ENCODE peak calls at places on chromosomes 3 and 15, in four cellular contexts. One of them, this sample, is unnamed.

GRCh38 chr3:33438284-33438668 is 1.9 kb downstream of the UBP1 start:
- DNase-seq in AG04449: no peak
- DNase-seq in fibroblast of lung: peak
- DNase-seq in neural progenitor cell: peak
- DNase-seq in this sample: no peak

GRCh38 chr15:77387355-77388105 is 32.4 kb downstream of the PEAK1 start:
- DNase-seq in AG04449: no peak
- DNase-seq in neural progenitor cell: no peak
- DNase-seq in fibroblast of lung: no peak
- DNase-seq in this sample: no peak

GRCh38 chr15:81885135-81885534 is 160.7 kb downstream of the MEX3B start:
- DNase-seq in fibroblast of lung: no peak
- DNase-seq in neural progenitor cell: no peak
- DNase-seq in AG04449: no peak
- DNase-seq in this sample: no peak

GRCh38 chr3:99211309-99211708 is 309.8 kb upstream of the DCBLD2 start:
- DNase-seq in neural progenitor cell: no peak
- DNase-seq in fibroblast of lung: no peak
- DNase-seq in AG04449: no peak
- DNase-seq in this sample: no peak

GRCh38 chr3:40445062-40445461 is 12.1 kb upstream of the RPL14 start:
- DNase-seq in fibroblast of lung: no peak
- DNase-seq in AG04449: no peak
- DNase-seq in neural progenitor cell: no peak
- DNase-seq in this sample: no peak

GRCh38 chr3:42745291-42745745 is 27.7 kb downstream of the CCDC13 start:
- DNase-seq in neural progenitor cell: no peak
- DNase-seq in fibroblast of lung: no peak
- DNase-seq in AG04449: no peak
- DNase-seq in this sample: no peak

GRCh38 chr15:40293905-40294895 is 11.3 kb upstream of the ANKRD63 start:
- DNase-seq in AG04449: no peak
- DNase-seq in fibroblast of lung: no peak
- DNase-seq in neural progenitor cell: peak
- DNase-seq in this sample: no peak

GRCh38 chr3:5084224-5084623 is 37.9 kb upstream of the ARL8B start:
- DNase-seq in fibroblast of lung: no peak
- DNase-seq in AG04449: no peak
- DNase-seq in neural progenitor cell: no peak
- DNase-seq in this sample: no peak

GRCh38 chr15:94231728-94232086 is 346 bp downstream of the MCTP2 start:
- DNase-seq in fibroblast of lung: no peak
- DNase-seq in neural progenitor cell: peak
- DNase-seq in AG04449: no peak
- DNase-seq in this sample: no peak

GRCh38 chr15:62524848-62525247 is 359.8 kb upstream of the C2CD4B start:
- DNase-seq in AG04449: no peak
- DNase-seq in neural progenitor cell: no peak
- DNase-seq in fibroblast of lung: no peak
- DNase-seq in this sample: no peak

GRCh38 chr15:40456299-40456712 is 14.5 kb upstream of the CHST14 start:
- DNase-seq in AG04449: no peak
- DNase-seq in neural progenitor cell: no peak
- DNase-seq in fibroblast of lung: no peak
- DNase-seq in this sample: no peak

GRCh38 chr3:126535636-126536035 is 11.7 kb downstream of the CHST13 start:
- DNase-seq in neural progenitor cell: no peak
- DNase-seq in fibroblast of lung: no peak
- DNase-seq in AG04449: no peak
- DNase-seq in this sample: no peak

GRCh38 chr3:11910971-11911531 is 64.4 kb upstream of the TAMM41 start:
- DNase-seq in fibroblast of lung: peak
- DNase-seq in AG04449: no peak
- DNase-seq in neural progenitor cell: no peak
- DNase-seq in this sample: no peak

GRCh38 chr3:54965746-54966145 is 37.9 kb upstream of the LRTM1 start:
- DNase-seq in AG04449: no peak
- DNase-seq in fibroblast of lung: peak
- DNase-seq in neural progenitor cell: no peak
- DNase-seq in this sample: no peak

GRCh38 chr3:71183544-71183943 is 400.0 kb downstream of the FOXP1 start:
- DNase-seq in neural progenitor cell: no peak
- DNase-seq in fibroblast of lung: no peak
- DNase-seq in AG04449: no peak
- DNase-seq in this sample: no peak

GRCh38 chr15:74027688-74028087 is 33.2 kb downstream of the PML start:
- DNase-seq in neural progenitor cell: no peak
- DNase-seq in fibroblast of lung: no peak
- DNase-seq in AG04449: no peak
- DNase-seq in this sample: no peak

GRCh38 chr15:100959066-100960050 is 40.2 kb downstream of the LRRK1 start:
- DNase-seq in neural progenitor cell: no peak
- DNase-seq in fibroblast of lung: no peak
- DNase-seq in AG04449: no peak
- DNase-seq in this sample: no peak

GRCh38 chr3:42728056-42728455 is 25.5 kb upstream of the HHATL start:
- DNase-seq in fibroblast of lung: no peak
- DNase-seq in AG04449: no peak
- DNase-seq in neural progenitor cell: no peak
- DNase-seq in this sample: no peak

GRCh38 chr3:143121240-143122088 is 1.9 kb downstream of the CHST2 start:
- DNase-seq in neural progenitor cell: no peak
- DNase-seq in fibroblast of lung: peak
- DNase-seq in AG04449: no peak
- DNase-seq in this sample: peak

GRCh38 chr3:58899159-58899952 is 150.5 kb downstream of the CFAP20DC start:
- DNase-seq in fibroblast of lung: no peak
- DNase-seq in neural progenitor cell: no peak
- DNase-seq in AG04449: no peak
- DNase-seq in this sample: peak

GRCh38 chr3:77780621-77781020 is 740.7 kb downstream of the ROBO2 start:
- DNase-seq in fibroblast of lung: no peak
- DNase-seq in neural progenitor cell: no peak
- DNase-seq in AG04449: no peak
- DNase-seq in this sample: no peak

GRCh38 chr3:9903904-9904303 is 1.3 kb downstream of the IL17RE start:
- DNase-seq in fibroblast of lung: no peak
- DNase-seq in neural progenitor cell: no peak
- DNase-seq in AG04449: no peak
- DNase-seq in this sample: no peak

GRCh38 chr3:142211034-142211433 is 14.4 kb downstream of the GK5 start:
- DNase-seq in AG04449: no peak
- DNase-seq in fibroblast of lung: peak
- DNase-seq in neural progenitor cell: peak
- DNase-seq in this sample: no peak

GRCh38 chr3:33064929-33065328 is 32.0 kb downstream of the GLB1 start:
- DNase-seq in fibroblast of lung: no peak
- DNase-seq in AG04449: no peak
- DNase-seq in neural progenitor cell: no peak
- DNase-seq in this sample: no peak

GRCh38 chr15:74196175-74196574 is 6.4 kb downstream of the STRA6 start:
- DNase-seq in fibroblast of lung: peak
- DNase-seq in neural progenitor cell: no peak
- DNase-seq in AG04449: peak
- DNase-seq in this sample: no peak

GRCh38 chr15:60580650-60581415 is 101.9 kb upstream of the ICE2 start:
- DNase-seq in neural progenitor cell: no peak
- DNase-seq in fibroblast of lung: no peak
- DNase-seq in AG04449: no peak
- DNase-seq in this sample: no peak

GRCh38 chr15:96264801-96265515 is 65.5 kb upstream of the NR2F2 start:
- DNase-seq in fibroblast of lung: no peak
- DNase-seq in AG04449: no peak
- DNase-seq in neural progenitor cell: no peak
- DNase-seq in this sample: no peak

GRCh38 chr3:107117922-107118576 is 259.2 kb upstream of the CCDC54 start:
- DNase-seq in neural progenitor cell: peak
- DNase-seq in fibroblast of lung: peak
- DNase-seq in AG04449: peak
- DNase-seq in this sample: peak

GRCh38 chr15:93210995-93211394 is 122.0 kb upstream of the RGMA start:
- DNase-seq in neural progenitor cell: no peak
- DNase-seq in fibroblast of lung: no peak
- DNase-seq in AG04449: no peak
- DNase-seq in this sample: no peak

GRCh38 chr3:49724586-49724985 is 835 bp upstream of the GMPPB start:
- DNase-seq in fibroblast of lung: no peak
- DNase-seq in neural progenitor cell: peak
- DNase-seq in AG04449: no peak
- DNase-seq in this sample: no peak

GRCh38 chr3:128484404-128485282 is 8.4 kb downstream of the GATA2 start:
- DNase-seq in fibroblast of lung: no peak
- DNase-seq in AG04449: no peak
- DNase-seq in neural progenitor cell: peak
- DNase-seq in this sample: no peak

GRCh38 chr3:172536993-172537419 is 13.8 kb upstream of the TNFSF10 start:
- DNase-seq in AG04449: no peak
- DNase-seq in fibroblast of lung: no peak
- DNase-seq in neural progenitor cell: no peak
- DNase-seq in this sample: no peak

GRCh38 chr3:71247221-71247947 is 336.1 kb downstream of the FOXP1 start:
- DNase-seq in fibroblast of lung: peak
- DNase-seq in neural progenitor cell: peak
- DNase-seq in AG04449: no peak
- DNase-seq in this sample: peak

GRCh38 chr3:41277790-41278465 is 78.6 kb downstream of the CTNNB1 start:
- DNase-seq in neural progenitor cell: peak
- DNase-seq in AG04449: no peak
- DNase-seq in fibroblast of lung: no peak
- DNase-seq in this sample: no peak

GRCh38 chr3:43649365-43649968 is 27.7 kb upstream of the ANO10 start:
- DNase-seq in fibroblast of lung: no peak
- DNase-seq in neural progenitor cell: peak
- DNase-seq in AG04449: no peak
- DNase-seq in this sample: peak

GRCh38 chr15:43514241-43515057 is 3.0 kb upstream of the MAP1A start:
- DNase-seq in AG04449: no peak
- DNase-seq in fibroblast of lung: peak
- DNase-seq in neural progenitor cell: peak
- DNase-seq in this sample: peak

GRCh38 chr3:128217702-128218475 is 64.6 kb downstream of the EEFSEC start:
- DNase-seq in AG04449: no peak
- DNase-seq in neural progenitor cell: no peak
- DNase-seq in fibroblast of lung: peak
- DNase-seq in this sample: no peak

GRCh38 chr15:86178845-86179244 is 99.2 kb downstream of the AGBL1 start:
- DNase-seq in neural progenitor cell: peak
- DNase-seq in AG04449: no peak
- DNase-seq in fibroblast of lung: no peak
- DNase-seq in this sample: no peak
- TF ChIP-seq CTCF in neural progenitor cell: peak
- TF ChIP-seq CTCF in AG04449: no peak
- TF ChIP-seq CTCF in fibroblast of lung: no peak
- TF ChIP-seq CTCF in this sample: no peak

GRCh38 chr3:62632510-62633294 is 242.5 kb downstream of the CADPS start:
- DNase-seq in AG04449: no peak
- DNase-seq in neural progenitor cell: peak
- DNase-seq in fibroblast of lung: peak
- DNase-seq in this sample: no peak
- TF ChIP-seq CTCF in AG04449: no peak
- TF ChIP-seq CTCF in neural progenitor cell: peak
- TF ChIP-seq CTCF in fibroblast of lung: peak
- TF ChIP-seq CTCF in this sample: no peak

GRCh38 chr15:88805031-88805780 is 2.0 kb downstream of the ACAN start:
- DNase-seq in AG04449: no peak
- DNase-seq in fibroblast of lung: no peak
- DNase-seq in neural progenitor cell: no peak
- DNase-seq in this sample: no peak
- TF ChIP-seq CTCF in AG04449: no peak
- TF ChIP-seq CTCF in fibroblast of lung: no peak
- TF ChIP-seq CTCF in neural progenitor cell: no peak
- TF ChIP-seq CTCF in this sample: no peak

GRCh38 chr15:70182858-70183695 is 85.4 kb upstream of the TLE3 start:
- DNase-seq in AG04449: no peak
- DNase-seq in fibroblast of lung: no peak
- DNase-seq in neural progenitor cell: no peak
- DNase-seq in this sample: no peak
- TF ChIP-seq CTCF in AG04449: no peak
- TF ChIP-seq CTCF in fibroblast of lung: no peak
- TF ChIP-seq CTCF in neural progenitor cell: no peak
- TF ChIP-seq CTCF in this sample: no peak

DNA sequence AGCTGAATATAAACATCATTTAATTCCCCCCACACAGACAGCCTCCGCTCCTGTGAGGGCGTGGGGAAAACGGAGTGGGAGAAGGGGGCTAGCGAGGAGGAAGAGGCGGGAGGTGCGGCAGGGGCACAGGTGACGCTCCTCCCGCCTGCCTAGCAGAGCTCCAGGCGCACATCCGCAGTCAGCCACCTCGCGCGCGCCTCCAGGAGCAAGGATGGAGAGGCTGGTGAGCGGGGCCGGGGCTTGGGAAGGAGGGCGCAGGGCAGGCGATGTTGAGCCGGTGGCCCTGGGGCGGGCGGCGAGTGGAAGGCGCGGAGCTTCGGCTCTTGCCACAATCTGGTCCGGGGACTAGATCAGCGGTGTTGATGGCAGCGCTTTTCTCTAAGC is at the start of gene CD200:
- DNase-seq in AG04449: no peak
- DNase-seq in neural progenitor cell: peak
- DNase-seq in fibroblast of lung: peak
- DNase-seq in this sample: peak
- TF ChIP-seq CTCF in AG04449: no peak
- TF ChIP-seq CTCF in neural progenitor cell: peak
- TF ChIP-seq CTCF in fibroblast of lung: no peak
- TF ChIP-seq CTCF in this sample: no peak

This sample was measured in nephron progenitor cell.